ENCODE peak calls at places on chromosome X, in five cellular contexts. G is breast epithelium, Q is uterus, U is HCT116, C is sigmoid colon. L is an unnamed sample.

GRCh38 chrX:14903891-14904290 is 30.7 kb downstream of the MOSPD2 start:
- DNase-seq in G (no peak), Q (no peak), U (no peak), C (no peak), L (no peak)

GRCh38 chrX:76428243-76429130 is 977 bp downstream of the MAGEE1 start:
- DNase-seq in G (peak), Q (peak), U (no peak), C (peak), L (peak)

GRCh38 chrX:78321809-78322208 is 5.6 kb downstream of the CYSLTR1 start:
- DNase-seq in G (no peak), Q (no peak), U (no peak), C (no peak), L (peak)

GRCh38 chrX:43836435-43837184 is 45.6 kb downstream of the MAOB start:
- DNase-seq in G (no peak), Q (no peak), U (peak), C (no peak), L (no peak)

GRCh38 chrX:140766024-140766611 is 56.6 kb downstream of the LINC00632 start:
- DNase-seq in G (no peak), Q (peak), U (no peak), C (peak), L (peak)

GRCh38 chrX:44223150-44223549 is 120.3 kb downstream of the EFHC2 start:
- DNase-seq in G (no peak), Q (no peak), U (peak), C (no peak), L (peak)

GRCh38 chrX:143664302-143664701 is 28.4 kb upstream of the SLITRK4 start:
- DNase-seq in G (no peak), Q (no peak), U (no peak), C (no peak), L (no peak)

GRCh38 chrX:139692506-139692849 is 15.5 kb downstream of the MCF2 start:
- DNase-seq in G (no peak), Q (no peak), U (no peak), C (no peak), L (peak)

GRCh38 chrX:9369802-9370291 is 95.0 kb upstream of the TBL1X start:
- DNase-seq in G (no peak), Q (no peak), U (no peak), C (no peak), L (no peak)

GRCh38 chrX:357035-357692 is 29.5 kb downstream of the PPP2R3B start:
- DNase-seq in G (no peak), Q (no peak), U (no peak), C (no peak), L (no peak)

GRCh38 chrX:108304210-108304609 is 134.0 kb downstream of the COL4A6 start:
- DNase-seq in G (no peak), Q (no peak), U (no peak), C (no peak), L (no peak)

GRCh38 chrX:66760648-66761047 is 121.8 kb upstream of the EDA2R start:
- DNase-seq in G (no peak), Q (no peak), U (no peak), C (no peak), L (no peak)

GRCh38 chrX:128106630-128107029 is 54.4 kb upstream of the ACTRT1 start:
- DNase-seq in G (no peak), Q (no peak), U (no peak), C (no peak), L (no peak)

GRCh38 chrX:17375631-17376380 is 806 bp downstream of the NHS start:
- DNase-seq in G (no peak), Q (peak), U (no peak), C (peak), L (no peak)

GRCh38 chrX:39856472-39857121 is 241.2 kb downstream of the BCOR start:
- DNase-seq in G (no peak), Q (no peak), U (no peak), C (no peak), L (no peak)

GRCh38 chrX:39855748-39856129 is 242.0 kb downstream of the BCOR start:
- DNase-seq in G (no peak), Q (no peak), U (peak), C (no peak), L (no peak)

GRCh38 chrX:39853417-39853816 is 244.3 kb downstream of the BCOR start:
- DNase-seq in G (no peak), Q (no peak), U (no peak), C (no peak), L (no peak)

GRCh38 chrX:39852496-39852895 is 245.3 kb downstream of the BCOR start:
- DNase-seq in G (no peak), Q (no peak), U (no peak), C (no peak), L (no peak)

GRCh38 chrX:39854772-39855747 is 242.7 kb downstream of the BCOR start:
- DNase-seq in G (no peak), Q (no peak), U (no peak), C (no peak), L (no peak)
- TF ChIP-seq POLR2A in G (no peak), Q (no peak), U (no peak), C (no peak), L (no peak)

DNA sequence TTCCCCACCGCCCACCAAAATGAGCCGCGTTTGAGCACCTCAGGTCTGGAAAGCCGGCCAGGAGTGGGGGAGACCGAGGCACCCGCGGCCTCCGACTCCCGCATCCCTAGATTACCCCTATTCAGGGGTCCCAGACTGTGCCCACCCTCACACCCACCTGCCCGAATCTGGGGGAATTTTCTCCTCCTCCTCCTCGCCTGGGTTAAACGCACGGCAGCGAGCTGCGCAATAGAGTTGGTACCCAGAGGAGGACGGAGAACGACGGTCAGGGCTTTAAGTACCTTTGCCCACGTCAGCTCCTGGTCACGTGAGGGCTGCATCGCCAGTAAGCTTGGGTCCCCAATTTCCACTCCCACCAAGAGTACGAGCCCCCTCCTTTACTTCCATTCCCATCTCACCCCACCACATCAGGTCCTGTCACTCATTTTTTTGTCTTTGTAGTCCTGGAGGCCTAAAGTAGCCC is at the start of gene ARMCX2:
- DNase-seq in G (no peak), Q (peak), U (no peak), C (peak), L (peak)
- TF ChIP-seq POLR2A in G (peak), Q (peak), U (no peak), C (peak), L (peak)

GRCh38 chrX:72347366-72347765 is 41.7 kb upstream of the CITED1 start:
- DNase-seq in G (no peak), Q (no peak), U (no peak), C (no peak), L (no peak)
- TF ChIP-seq POLR2A in G (no peak), Q (no peak), U (no peak), C (no peak), L (no peak)

DNA sequence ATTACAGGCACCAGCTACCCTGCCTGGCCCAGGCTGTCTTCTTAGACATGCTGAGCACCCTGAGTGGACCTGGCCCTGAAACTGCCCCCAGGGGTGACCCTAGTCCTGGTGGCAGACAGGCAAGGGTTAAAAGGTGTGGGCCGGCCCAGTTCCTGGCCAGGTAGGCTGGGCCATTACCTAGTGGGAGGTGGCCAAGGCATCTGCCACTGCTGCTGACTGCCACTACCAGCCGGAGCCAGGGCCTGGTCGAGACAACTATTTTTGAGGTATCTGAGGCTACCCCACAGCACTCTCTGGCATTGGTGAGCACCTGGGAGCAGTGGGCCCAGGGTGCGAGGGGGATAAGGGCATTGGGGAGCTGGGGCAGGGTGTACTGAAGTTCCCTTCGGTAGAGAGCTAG is at the start of gene CCDC120:
- DNase-seq in G (no peak), Q (no peak), U (no peak), C (no peak), L (peak)
- TF ChIP-seq POLR2A in G (no peak), Q (no peak), U (no peak), C (no peak), L (peak)

GRCh38 chrX:72621619-72622485 is 49.2 kb upstream of the HDAC8 start:
- DNase-seq in G (no peak), Q (no peak), U (peak), C (no peak), L (no peak)

GRCh38 chrX:72621163-72621562 is 48.5 kb upstream of the HDAC8 start:
- DNase-seq in G (no peak), Q (no peak), U (no peak), C (no peak), L (peak)

GRCh38 chrX:72624194-72624593 is 51.6 kb upstream of the HDAC8 start:
- DNase-seq in G (no peak), Q (no peak), U (no peak), C (no peak), L (no peak)

DNA sequence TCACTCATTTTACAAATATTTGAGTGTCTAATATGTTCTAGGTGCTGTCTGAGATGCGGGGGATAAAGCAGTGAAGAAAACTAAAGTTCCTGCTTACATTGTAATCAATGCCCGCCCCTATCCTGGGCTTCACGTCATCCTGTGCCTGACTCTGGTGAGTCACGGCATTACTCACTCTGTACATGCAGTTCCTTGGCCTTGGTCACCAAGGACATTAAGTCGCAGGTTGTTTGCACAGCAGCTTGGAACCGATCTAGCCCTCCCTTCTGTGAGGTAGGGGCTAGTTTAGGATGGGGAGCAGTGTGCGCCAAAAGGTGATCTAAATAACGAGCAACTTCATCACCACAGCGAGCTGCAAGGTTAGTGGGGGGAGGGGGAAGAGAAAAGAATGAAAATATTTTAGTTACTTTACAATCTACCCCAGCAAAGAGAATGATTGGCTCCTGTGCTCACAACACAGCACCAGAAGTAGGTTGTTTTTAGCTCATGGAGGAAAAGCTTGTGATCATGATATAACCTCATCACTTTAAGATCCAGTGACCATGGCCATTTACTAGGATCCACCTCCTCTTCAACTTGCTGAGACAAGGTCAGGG is 48.0 kb upstream of the HDAC8 start:
- DNase-seq in G (peak), Q (peak), U (peak), C (peak), L (peak)
- TF ChIP-seq POLR2A in G (no peak), Q (no peak), U (no peak), C (no peak), L (peak)